ENCODE peak calls at places on chromosome 10, in eight cellular contexts. M is fibroblast of lung, Y is NCI-H1105, I is progenitor cell of endocrine pancreas, E is ELR, X is amniotic stem cell, N is sciatic nerve, J is IMR-90. K is an unnamed sample.
A peak's percentile ranks its signal among the peaks of the same experiment; 100 is the strongest.

GRCh38 chr10:102918817-102919236 is 733 bp downstream of the CNNM2 start:
- DNase-seq in J (no peak), Y (no peak), X (no peak), M (no peak), E (peak; percentile 48), N (no peak), I (no peak), K (peak; percentile 37)

GRCh38 chr10:31939797-31940708 is 11.4 kb upstream of the ARHGAP12 start:
- DNase-seq in M (peak; percentile 47), E (peak; percentile 78), X (no peak), J (no peak), I (no peak), Y (no peak), N (no peak), K (no peak)

GRCh38 chr10:125216897-125217296 is 56.5 kb upstream of the CTBP2 start:
- DNase-seq in N (no peak), E (no peak), X (no peak), I (no peak), M (no peak), J (no peak), Y (no peak), K (no peak)

GRCh38 chr10:4022473-4022872 is 237.5 kb upstream of the KLF6 start:
- DNase-seq in I (no peak), E (peak; percentile 22), Y (no peak), J (no peak), N (no peak), X (no peak), M (no peak), K (no peak)

GRCh38 chr10:91159254-91159783 is 61.1 kb upstream of the PCGF5 start:
- DNase-seq in I (no peak), J (no peak), N (no peak), Y (no peak), X (no peak), M (no peak), E (no peak), K (no peak)

GRCh38 chr10:13095094-13095493 is 4.9 kb upstream of the OPTN start:
- DNase-seq in E (no peak), Y (no peak), I (no peak), J (no peak), N (no peak), M (no peak), X (no peak), K (no peak)

GRCh38 chr10:71278691-71279588 is 40.1 kb upstream of the SLC29A3 start:
- DNase-seq in X (no peak), I (no peak), Y (no peak), N (no peak), E (no peak), J (no peak), M (no peak), K (no peak)

GRCh38 chr10:118799779-118800178 is 45.0 kb upstream of the CACUL1 start:
- DNase-seq in M (peak; percentile 69), Y (no peak), X (no peak), J (peak; percentile 23), N (no peak), I (no peak), E (peak; percentile 72), K (no peak)

GRCh38 chr10:76550806-76551205 is 1086.8 kb downstream of the KCNMA1 start:
- DNase-seq in J (peak; percentile 39), E (no peak), X (no peak), M (no peak), N (no peak), Y (no peak), I (no peak), K (peak; percentile 10)

GRCh38 chr10:14723052-14723689 is 51.5 kb downstream of the FAM107B start:
- DNase-seq in M (no peak), E (no peak), N (no peak), X (no peak), Y (no peak), I (no peak), J (no peak), K (no peak)

GRCh38 chr10:68208424-68209042 is 23.4 kb downstream of the ATOH7 start:
- DNase-seq in M (peak; percentile 69), J (peak; percentile 79), Y (peak; percentile 3), N (no peak), X (no peak), I (peak; percentile 21), E (peak; percentile 83), K (peak; percentile 70)

GRCh38 chr10:100186813-100187212 is 984 bp upstream of the ERLIN1 start:
- DNase-seq in X (no peak), N (no peak), I (no peak), Y (no peak), M (no peak), E (peak; percentile 22), J (no peak), K (peak; percentile 19)

GRCh38 chr10:79938728-79939380 is 10.1 kb downstream of the SFTPD start:
- DNase-seq in M (no peak), I (no peak), J (no peak), X (no peak), Y (no peak), N (no peak), E (no peak), K (no peak)

K was measured in HEK293T.